ENCODE peak calls at places on chromosomes 7 and 10, in eight cellular contexts. C is right lobe of liver, F is GM10248, N is HCT116, J is spleen, Z is neural crest cell, G is H9, Y is cardiac muscle cell. U is an unnamed sample.

GRCh38 chr7:150962743-150963399 is 15.2 kb downstream of the KCNH2 start:
- DNase-seq in F (peak; percentile 87), N (no peak), G (peak; percentile 82), Y (peak; percentile 49), C (no peak), Z (peak; percentile 62), J (peak; percentile 85), U (no peak)

GRCh38 chr7:129609666-129610065 is 1.9 kb upstream of the NRF1 start:
- DNase-seq in Z (no peak), G (no peak), J (no peak), Y (no peak), N (no peak), C (no peak), F (no peak), U (no peak)

GRCh38 chr7:155451522-155452239 is 6.2 kb upstream of the EN2 start:
- DNase-seq in F (no peak), J (peak; percentile 36), N (no peak), Y (no peak), Z (no peak), C (no peak), G (no peak), U (no peak)

GRCh38 chr10:114565066-114565465 is 93.0 kb downstream of the ABLIM1 start:
- DNase-seq in Y (no peak), N (no peak), F (no peak), C (no peak), Z (no peak), J (no peak), G (no peak), U (no peak)

GRCh38 chr7:64959072-64959747 is 31.6 kb downstream of the ZNF117 start:
- DNase-seq in N (no peak), Y (peak; percentile 14), Z (no peak), F (no peak), G (no peak), C (no peak), J (no peak), U (no peak)

GRCh38 chr10:133324198-133324792 is 12.4 kb downstream of the CALY start:
- DNase-seq in F (no peak), Y (peak; percentile 59), G (peak; percentile 85), Z (peak; percentile 55), J (peak; percentile 87), N (no peak), C (peak; percentile 72), U (no peak)

GRCh38 chr7:55478700-55479099 is 93.6 kb downstream of the VOPP1 start:
- DNase-seq in J (peak; percentile 51), F (no peak), Y (no peak), N (no peak), G (peak; percentile 5), Z (no peak), C (no peak), U (no peak)

GRCh38 chr7:8751557-8752231 is 318.3 kb downstream of the NXPH1 start:
- DNase-seq in J (no peak), C (no peak), G (no peak), F (no peak), Z (no peak), Y (no peak), N (no peak), U (no peak)

GRCh38 chr10:100567249-100567648 is 31.5 kb downstream of the HIF1AN start:
- DNase-seq in Y (no peak), F (no peak), C (no peak), Z (no peak), J (no peak), G (peak; percentile 26), N (no peak), U (no peak)

GRCh38 chr10:94088926-94089381 is 95.2 kb downstream of the PLCE1 start:
- DNase-seq in G (no peak), Z (no peak), F (no peak), J (no peak), Y (peak; percentile 65), C (no peak), N (no peak), U (no peak)

GRCh38 chr10:3749597-3750351 is 35.2 kb downstream of the KLF6 start:
- DNase-seq in Z (no peak), G (no peak), N (no peak), C (no peak), F (peak; percentile 29), J (no peak), Y (peak; percentile 86), U (peak; percentile 66)

GRCh38 chr10:69086131-69086530 is 1.8 kb upstream of the SRGN start:
- DNase-seq in G (no peak), Z (no peak), N (no peak), C (no peak), F (no peak), J (no peak), Y (peak; percentile 66), U (no peak)

GRCh38 chr7:114412548-114412947 is 2.1 kb upstream of the FOXP2 start:
- DNase-seq in F (no peak), Y (no peak), C (no peak), Z (peak; percentile 10), G (no peak), N (no peak), J (no peak), U (no peak)

GRCh38 chr7:151940048-151940845 is 16.0 kb upstream of the GALNTL5 start:
- DNase-seq in G (no peak), C (no peak), F (no peak), J (no peak), Z (no peak), Y (peak; percentile 87), N (no peak), U (no peak)

GRCh38 chr7:119270045-119270464 is 1002.9 kb upstream of the KCND2 start:
- DNase-seq in J (peak; percentile 21), Y (peak; percentile 83), G (peak; percentile 64), F (peak; percentile 33), C (peak; percentile 62), Z (peak; percentile 50), N (peak; percentile 56), U (no peak)

GRCh38 chr7:157488966-157489365 is 152.2 kb downstream of the DNAJB6 start:
- DNase-seq in Z (no peak), J (peak; percentile 64), F (no peak), N (no peak), C (peak; percentile 31), G (peak; percentile 24), Y (no peak), U (no peak)

GRCh38 chr10:78757542-78757941 is 311.2 kb upstream of the ZMIZ1 start:
- DNase-seq in N (no peak), Z (no peak), J (peak; percentile 22), C (no peak), G (no peak), F (no peak), Y (peak; percentile 74), U (no peak)

GRCh38 chr7:101817031-101817929 is at the start of gene CUX1:
- DNase-seq in C (peak; percentile 83), Y (no peak), Z (peak; percentile 30), G (peak; percentile 33), N (no peak), F (peak; percentile 36), J (peak; percentile 90), U (no peak)

GRCh38 chr7:3356173-3356572 is 55.1 kb downstream of the SDK1 start:
- DNase-seq in Y (no peak), Z (no peak), J (no peak), F (no peak), G (no peak), N (no peak), C (no peak), U (no peak)

GRCh38 chr10:51915031-51915542 is 215.7 kb upstream of the CSTF2T start:
- DNase-seq in Z (no peak), G (peak; percentile 30), Y (peak; percentile 40), J (no peak), N (no peak), F (no peak), C (no peak), U (no peak)

GRCh38 chr7:49112222-49112621 is 187.9 kb downstream of the CDC14C start:
- DNase-seq in C (no peak), N (no peak), J (no peak), G (no peak), Y (no peak), Z (no peak), F (no peak), U (no peak)

GRCh38 chr7:118079369-118079768 is 104.6 kb upstream of the LSM8 start:
- DNase-seq in Z (no peak), J (no peak), N (no peak), G (no peak), C (no peak), F (no peak), Y (no peak), U (no peak)

GRCh38 chr10:99345350-99345749 is 16.2 kb downstream of the CNNM1 start:
- DNase-seq in J (no peak), Y (peak; percentile 49), G (no peak), Z (no peak), C (no peak), F (no peak), N (no peak), U (no peak)

GRCh38 chr10:86757110-86757790 is 831 bp downstream of the BMPR1A start:
- DNase-seq in C (peak; percentile 54), Z (peak; percentile 29), G (no peak), F (no peak), Y (peak; percentile 71), N (peak; percentile 29), J (peak; percentile 83), U (no peak)
- TF ChIP-seq CTCF in C (peak; percentile 5), Z (peak; percentile 55), G (no peak), F (no peak), Y (peak; percentile 40), N (no peak), J (no peak), U (no peak)

DNA sequence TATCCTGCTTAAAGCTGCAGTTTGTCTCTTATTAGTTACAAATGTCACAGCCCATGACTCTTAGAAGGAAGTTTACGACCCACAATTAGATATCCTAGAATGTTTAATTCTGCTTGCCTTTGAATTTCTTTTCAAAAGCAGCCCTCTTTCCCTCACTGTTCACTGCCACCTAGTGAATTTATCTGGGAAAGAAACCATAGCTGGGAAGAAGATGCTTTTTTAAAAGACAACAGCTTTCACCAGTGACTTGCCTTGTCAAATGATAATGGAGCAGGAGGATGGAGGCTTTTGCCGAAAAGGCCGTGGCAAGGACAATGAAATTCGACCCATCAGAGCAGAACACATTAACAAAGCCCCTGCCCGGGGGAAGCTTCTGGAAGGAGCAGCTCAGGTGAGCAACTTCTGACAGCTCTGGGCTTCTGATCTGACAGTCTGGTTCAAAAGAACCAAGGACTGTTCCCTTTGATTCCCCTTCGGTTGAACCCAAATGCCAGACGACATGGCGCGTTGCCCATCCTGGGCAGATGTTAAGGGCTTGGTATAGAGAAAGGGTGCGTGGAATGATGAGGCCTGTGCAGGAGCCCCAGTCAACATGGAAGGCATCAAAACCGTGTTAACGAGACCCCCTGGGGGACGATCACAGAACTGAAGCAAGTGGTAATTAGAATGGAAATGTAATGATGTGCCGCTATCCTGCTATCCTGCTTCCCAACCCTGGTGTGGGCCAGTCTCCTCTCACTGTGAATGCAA is 236.8 kb downstream of the FRMD4A start:
- DNase-seq in Z (peak; percentile 17), G (peak; percentile 63), J (no peak), Y (peak; percentile 69), C (no peak), F (no peak), N (no peak), U (no peak)
- TF ChIP-seq CTCF in Z (peak; percentile 49), G (peak; percentile 58), J (no peak), Y (peak; percentile 57), C (peak; percentile 47), F (peak; percentile 32), N (peak; percentile 14), U (no peak)

GRCh38 chr7:126302639-126303038 is 950.1 kb downstream of the GRM8 start:
- DNase-seq in N (no peak), G (no peak), J (no peak), F (no peak), Y (no peak), Z (no peak), C (no peak), U (no peak)
- TF ChIP-seq CTCF in N (no peak), G (peak; percentile 47), J (no peak), F (no peak), Y (no peak), Z (peak; percentile 36), C (peak; percentile 17), U (no peak)

GRCh38 chr7:93601363-93601762 is 26.8 kb upstream of the CALCR start:
- DNase-seq in J (no peak), Z (no peak), G (peak; percentile 24), C (no peak), F (no peak), Y (no peak), N (no peak), U (no peak)
- TF ChIP-seq CTCF in J (no peak), Z (no peak), G (peak; percentile 33), C (no peak), F (no peak), Y (no peak), N (peak; percentile 5), U (no peak)